ENCODE peak calls at places on chromosome 12, in four cellular contexts. U is K562, A is HepG2, H is GM12878. V is an unnamed sample.

GRCh38 chr12:107847430-107847829 is 72.9 kb downstream of the ASCL4 start:
- DNase-seq in U (no peak), A (no peak), H (no peak), V (no peak)

GRCh38 chr12:109147954-109148353 is 31.6 kb downstream of the ACACB start:
- DNase-seq in U (no peak), A (no peak), H (no peak), V (no peak)

GRCh38 chr12:2273288-2273687 is 220.5 kb downstream of the CACNA1C start:
- DNase-seq in U (no peak), A (no peak), H (no peak), V (no peak)

GRCh38 chr12:120394483-120395367 is 25.8 kb upstream of the MSI1 start:
- DNase-seq in U (no peak), A (no peak), H (no peak), V (peak)

GRCh38 chr12:106733660-106734059 is 40.8 kb upstream of the RIC8B start:
- DNase-seq in U (no peak), A (no peak), H (no peak), V (no peak)

GRCh38 chr12:119036878-119037493 is 55.6 kb downstream of the SRRM4 start:
- DNase-seq in U (peak), A (peak), H (no peak), V (peak)

GRCh38 chr12:32261638-32262037 is 137.7 kb upstream of the FGD4 start:
- DNase-seq in U (peak), A (peak), H (no peak), V (peak)

GRCh38 chr12:16454481-16454880 is 107.0 kb downstream of the MGST1 start:
- DNase-seq in U (no peak), A (no peak), H (no peak), V (no peak)

GRCh38 chr12:106301241-106301610 is 1.3 kb upstream of the TCP11L2 start:
- DNase-seq in U (no peak), A (no peak), H (no peak), V (no peak)

GRCh38 chr12:52992699-52993557 is 13.3 kb upstream of the EIF4B start:
- DNase-seq in U (peak), A (peak), H (no peak), V (no peak)

GRCh38 chr12:18054925-18055324 is 35.1 kb downstream of the RERGL start:
- DNase-seq in U (no peak), A (no peak), H (no peak), V (no peak)

GRCh38 chr12:6769003-6769389 is 2.8 kb downstream of the PTMS start:
- DNase-seq in U (peak), A (no peak), H (no peak), V (peak)

GRCh38 chr12:2453807-2454177 is 341.0 kb upstream of the FKBP4 start:
- DNase-seq in U (no peak), A (no peak), H (no peak), V (no peak)

GRCh38 chr12:54022960-54023884 is 5.0 kb upstream of the HOXC6 start:
- DNase-seq in U (no peak), A (no peak), H (no peak), V (no peak)

GRCh38 chr12:14113031-14113430 is 131.6 kb upstream of the GRIN2B start:
- DNase-seq in U (no peak), A (no peak), H (no peak), V (no peak)

GRCh38 chr12:7322599-7322998 is 18.7 kb downstream of the ACSM4 start:
- DNase-seq in U (no peak), A (no peak), H (no peak), V (no peak)

GRCh38 chr12:78101181-78101876 is 270.6 kb downstream of the NAV3 start:
- DNase-seq in U (no peak), A (no peak), H (no peak), V (no peak)

GRCh38 chr12:50453872-50454271 is 50.9 kb upstream of the DIP2B start:
- DNase-seq in U (no peak), A (no peak), H (no peak), V (no peak)

GRCh38 chr12:112285600-112286401 is 96.4 kb downstream of the HECTD4 start:
- DNase-seq in U (no peak), A (peak), H (no peak), V (no peak)

GRCh38 chr12:79689477-79690155 is 1.1 kb downstream of the PAWR start:
- DNase-seq in U (no peak), A (peak), H (no peak), V (peak)
- TF ChIP-seq CREB1 in U (no peak), A (no peak), H (peak), V (no peak)

GRCh38 chr12:11542599-11542998 is 106.9 kb upstream of the ETV6 start:
- DNase-seq in U (no peak), A (no peak), H (no peak), V (peak)
- TF ChIP-seq REST in U (no peak), A (no peak), H (peak), V (peak)

DNA sequence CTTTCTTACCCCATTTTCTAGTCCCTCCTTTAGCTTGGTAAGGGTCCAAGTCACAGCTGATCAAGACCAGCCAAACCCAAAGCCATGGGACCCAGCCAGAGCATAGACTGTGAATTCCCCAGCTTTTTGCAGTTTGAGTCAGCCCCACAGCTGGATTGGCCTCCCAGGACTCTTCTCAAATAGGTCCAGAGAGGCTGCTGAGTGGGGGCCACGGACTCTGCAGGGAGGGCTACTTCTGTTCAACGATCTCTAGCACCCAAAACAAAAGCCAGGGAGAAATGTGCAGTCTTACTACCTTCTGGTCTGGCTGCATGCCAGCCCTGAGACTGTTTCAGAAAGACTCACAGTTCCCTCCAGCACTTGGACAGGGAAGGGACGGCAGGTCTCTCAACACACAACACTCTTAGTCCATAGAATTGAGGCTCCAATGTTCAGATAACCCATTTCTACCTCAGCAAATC is 1.6 kb downstream of the VDR start:
- DNase-seq in U (peak), A (no peak), H (no peak), V (no peak)
- TF ChIP-seq CREB1 in U (no peak), A (no peak), H (no peak), V (no peak)

GRCh38 chr12:95258146-95258545 is 40.5 kb downstream of the VEZT start:
- DNase-seq in U (no peak), A (no peak), H (no peak), V (no peak)
- TF ChIP-seq REST in U (no peak), A (no peak), H (no peak), V (no peak)